ENCODE peak calls at places on chromosomes 7 and 10, in nine cellular contexts. D is hepatocyte; A is Peyer's patch; C is colonic mucosa; J is K562; R is kidney; B is PC-9; F is uterus; Z is CD8-positive, alpha-beta T cell. U is an unnamed sample. For H3K4me1, the result is how much of the 10 kb centered on the place peaks cover.

GRCh38 chr7:86643478-86644281 is at the start of gene GRM3:
- DNase-seq in D (peak), A (no peak), C (no peak), J (peak), R (peak), B (peak), F (no peak), Z (no peak), U (no peak)

GRCh38 chr10:70440296-70441160 is 953 bp downstream of the NODAL start:
- DNase-seq in D (no peak), A (no peak), C (no peak), J (no peak), R (peak), B (no peak), F (no peak), Z (no peak), U (no peak)

GRCh38 chr10:95501203-95502094 is 59.7 kb downstream of the SORBS1 start:
- DNase-seq in D (no peak), A (no peak), C (no peak), J (peak), R (no peak), B (no peak), F (no peak), Z (no peak), U (no peak)

GRCh38 chr10:125013529-125013872 is 71.6 kb downstream of the ZRANB1 start:
- DNase-seq in D (no peak), A (no peak), C (no peak), J (no peak), R (peak), B (no peak), F (no peak), Z (no peak), U (no peak)

GRCh38 chr7:122525355-122525754 is 173.6 kb downstream of the RNF133 start:
- DNase-seq in D (no peak), A (no peak), C (no peak), J (no peak), R (no peak), B (no peak), F (no peak), Z (no peak), U (no peak)

GRCh38 chr10:77163670-77164348 is 473.8 kb downstream of the KCNMA1 start:
- DNase-seq in D (peak), A (no peak), C (peak), J (peak), R (no peak), B (peak), F (peak), Z (no peak), U (peak)

GRCh38 chr7:44307905-44308740 is 17.3 kb downstream of the CAMK2B start:
- DNase-seq in D (no peak), A (no peak), C (peak), J (no peak), R (no peak), B (no peak), F (no peak), Z (peak), U (peak)

GRCh38 chr10:69449841-69450240 is 1.4 kb upstream of the TSPAN15 start:
- DNase-seq in D (peak), A (peak), C (peak), J (peak), R (no peak), B (peak), F (no peak), Z (no peak), U (peak)

GRCh38 chr7:143396182-143396581 is 12.5 kb downstream of the EPHA1 start:
- DNase-seq in D (no peak), A (no peak), C (no peak), J (no peak), R (no peak), B (no peak), F (no peak), Z (no peak), U (no peak)

GRCh38 chr7:116298576-116298975 is 88.2 kb downstream of the TES start:
- DNase-seq in D (no peak), A (no peak), C (no peak), J (no peak), R (no peak), B (no peak), F (no peak), Z (no peak), U (no peak)

GRCh38 chr10:126252884-126253612 is 135.2 kb downstream of the ADAM12 start:
- DNase-seq in D (peak), A (no peak), C (no peak), J (peak), R (no peak), B (peak), F (peak), Z (no peak), U (peak)

GRCh38 chr7:107742678-107743566 is 1.0 kb upstream of the CBLL1 start:
- DNase-seq in D (peak), A (peak), C (peak), J (no peak), R (peak), B (no peak), F (no peak), Z (no peak), U (no peak)

GRCh38 chr7:88151119-88151790 is 68.6 kb downstream of the SRI start:
- DNase-seq in D (no peak), A (no peak), C (no peak), J (no peak), R (no peak), B (no peak), F (no peak), Z (no peak), U (no peak)

GRCh38 chr7:155652156-155653124 is 8.0 kb downstream of the RBM33 start:
- DNase-seq in D (no peak), A (no peak), C (no peak), J (no peak), R (no peak), B (no peak), F (no peak), Z (no peak), U (no peak)

GRCh38 chr7:151762501-151763245 is 114.2 kb downstream of the PRKAG2 start:
- DNase-seq in D (no peak), A (no peak), C (no peak), J (no peak), R (no peak), B (no peak), F (no peak), Z (no peak), U (no peak)

GRCh38 chr10:112176543-112176942 is 7.0 kb downstream of the GPAM start:
- DNase-seq in D (no peak), A (no peak), C (no peak), J (no peak), R (no peak), B (no peak), F (no peak), Z (no peak), U (no peak)

GRCh38 chr10:3094565-3095168 is 27.3 kb downstream of the PFKP start:
- DNase-seq in D (no peak), A (no peak), C (no peak), J (peak), R (peak), B (no peak), F (no peak), Z (no peak), U (no peak)
- H3K4me1 ChIP-seq in D (under half), A (under half), C (under half), J (under half), R (under half), B (half or more), F (under half), Z (under half), U (half or more)

GRCh38 chr10:100827819-100828743 is 82.7 kb downstream of the PAX2 start:
- DNase-seq in D (peak), A (peak), C (peak), J (peak), R (no peak), B (peak), F (no peak), Z (peak), U (peak)

GRCh38 chr10:100829933-100830727 is 82.6 kb upstream of the SLF2 start:
- DNase-seq in D (no peak), A (no peak), C (no peak), J (no peak), R (no peak), B (no peak), F (no peak), Z (no peak), U (no peak)

GRCh38 chr10:100829103-100829870 is 83.5 kb upstream of the SLF2 start:
- DNase-seq in D (no peak), A (no peak), C (no peak), J (no peak), R (no peak), B (no peak), F (no peak), Z (no peak), U (no peak)

GRCh38 chr10:100826983-100827818 is 81.8 kb downstream of the PAX2 start:
- DNase-seq in D (peak), A (peak), C (peak), J (no peak), R (peak), B (no peak), F (no peak), Z (peak), U (no peak)

DNA sequence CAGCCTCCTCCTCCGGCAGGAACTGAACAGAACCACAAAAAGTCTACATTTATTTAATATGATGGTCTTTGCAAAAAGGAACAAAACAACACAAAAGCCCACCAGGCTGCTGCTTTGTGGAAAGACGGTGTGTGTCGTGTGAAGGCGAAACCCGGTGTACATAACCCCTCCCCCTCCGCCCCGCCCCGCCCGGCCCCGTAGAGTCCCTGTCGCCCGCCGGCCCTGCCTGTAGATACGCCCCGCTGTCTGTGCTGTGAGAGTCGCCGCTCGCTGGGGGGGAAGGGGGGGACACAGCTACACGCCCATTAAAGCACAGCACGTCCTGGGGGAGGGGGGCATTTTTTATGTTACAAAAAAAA is 83.3 kb downstream of the PAX2 start:
- DNase-seq in D (peak), A (peak), C (no peak), J (peak), R (no peak), B (no peak), F (no peak), Z (peak), U (no peak)
- H3K4me3 ChIP-seq in D (no peak), A (peak), C (peak), J (no peak), R (no peak), B (no peak), F (peak), Z (peak), U (peak)

GRCh38 chr10:131167036-131167860 is 144.3 kb downstream of the TCERG1L start:
- DNase-seq in D (no peak), A (no peak), C (no peak), J (no peak), R (no peak), B (no peak), F (no peak), Z (peak), U (peak)

GRCh38 chr10:131169146-131169545 is 142.4 kb downstream of the TCERG1L start:
- DNase-seq in D (no peak), A (no peak), C (no peak), J (no peak), R (no peak), B (no peak), F (no peak), Z (peak), U (no peak)

GRCh38 chr10:131168238-131168875 is 143.2 kb downstream of the TCERG1L start:
- DNase-seq in D (no peak), A (no peak), C (no peak), J (no peak), R (no peak), B (no peak), F (no peak), Z (peak), U (no peak)

GRCh38 chr10:131172433-131172832 is 139.1 kb downstream of the TCERG1L start:
- DNase-seq in D (no peak), A (no peak), C (no peak), J (no peak), R (peak), B (no peak), F (no peak), Z (peak), U (no peak)

DNA sequence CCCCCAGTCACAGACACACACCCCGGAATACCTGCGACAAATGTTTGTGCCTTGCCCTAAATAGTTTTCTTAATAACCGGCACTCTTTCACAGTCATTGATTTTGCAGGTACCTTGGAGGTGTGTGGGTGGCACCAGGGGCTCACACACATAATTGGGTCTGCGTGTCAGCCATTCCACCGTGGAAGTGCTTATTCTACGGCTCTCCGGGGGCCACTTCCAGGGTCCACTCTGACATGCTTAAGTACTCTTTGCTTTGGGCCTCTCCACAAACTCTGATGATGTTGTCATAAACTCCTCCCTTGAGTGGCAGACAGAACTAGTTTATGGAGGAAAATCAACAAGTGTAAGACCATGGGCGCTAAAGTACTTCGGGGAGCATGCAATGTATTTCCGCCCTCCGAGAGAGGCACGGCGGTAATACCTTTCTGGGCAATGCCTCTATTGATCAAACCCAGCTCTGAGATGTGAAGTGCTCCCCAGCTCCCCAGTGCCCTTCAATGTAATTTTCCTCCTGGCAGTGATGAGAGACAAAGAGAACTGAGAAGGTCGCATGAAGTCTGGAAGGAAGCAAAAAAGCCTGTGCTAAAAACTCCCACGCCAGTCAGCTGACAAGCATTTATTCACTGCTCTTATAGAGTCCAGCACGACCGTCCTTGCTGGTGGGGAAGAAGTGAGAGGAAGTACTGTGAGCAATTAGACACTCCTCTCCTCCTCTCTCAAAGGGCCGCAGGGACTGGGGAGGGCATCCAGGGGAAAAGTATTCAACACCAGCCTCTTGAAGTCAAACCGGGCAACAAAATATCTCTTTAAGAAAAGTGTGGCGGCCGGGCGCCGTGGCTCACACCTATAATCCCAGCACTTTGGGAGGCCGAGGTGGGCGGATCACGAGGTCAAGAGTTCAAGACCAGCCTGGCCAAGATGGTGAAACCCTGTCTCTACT is 141.2 kb downstream of the TCERG1L start:
- DNase-seq in D (no peak), A (no peak), C (no peak), J (no peak), R (peak), B (no peak), F (no peak), Z (peak), U (no peak)
- H3K4me1 ChIP-seq in D (under half), A (under half), C (under half), J (under half), R (under half), B (under half), F (under half), Z (under half), U (under half)

GRCh38 chr10:56623064-56623463 is 262.0 kb upstream of the ZWINT start:
- DNase-seq in D (no peak), A (no peak), C (no peak), J (no peak), R (no peak), B (no peak), F (no peak), Z (no peak), U (no peak)

GRCh38 chr10:56624082-56624481 is 263.0 kb upstream of the ZWINT start:
- DNase-seq in D (no peak), A (no peak), C (no peak), J (no peak), R (no peak), B (no peak), F (no peak), Z (no peak), U (no peak)

DNA sequence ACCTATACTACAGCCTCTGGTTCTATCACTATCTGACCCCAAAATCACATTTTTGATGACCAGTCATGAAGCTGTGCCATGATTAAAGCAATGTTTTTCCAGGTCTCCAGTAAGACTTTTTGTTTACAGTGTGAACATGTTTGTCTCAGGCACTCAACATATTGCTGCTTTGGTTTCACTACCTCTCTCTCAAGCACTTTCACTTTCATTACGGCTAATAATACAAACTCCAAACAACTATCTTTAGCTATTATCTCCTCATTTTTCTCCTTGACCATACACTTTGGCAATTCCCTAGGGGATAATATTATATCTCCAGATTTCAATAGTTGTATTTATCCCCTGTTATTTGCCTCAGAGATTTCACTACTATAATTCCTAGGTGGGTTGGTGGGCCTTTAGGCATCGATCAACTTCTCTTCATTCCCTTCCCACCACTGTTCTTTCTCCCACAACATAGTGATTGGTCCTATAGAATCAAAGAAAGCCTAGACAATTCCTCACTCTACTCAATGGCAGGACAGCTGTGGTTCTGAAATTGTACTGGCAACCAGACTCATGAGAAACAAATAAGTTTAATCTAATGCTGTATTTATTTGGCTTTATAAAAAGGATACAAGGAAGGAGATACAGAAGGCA is 261.4 kb upstream of the ZWINT start:
- DNase-seq in D (no peak), A (no peak), C (no peak), J (no peak), R (no peak), B (no peak), F (no peak), Z (no peak), U (no peak)
- H3K4me3 ChIP-seq in D (no peak), A (no peak), C (no peak), J (no peak), R (peak), B (peak), F (peak), Z (no peak), U (no peak)

GRCh38 chr10:132722980-132723970 is 62.7 kb downstream of the NKX6-2 start:
- DNase-seq in D (no peak), A (no peak), C (no peak), J (no peak), R (no peak), B (no peak), F (no peak), Z (no peak), U (no peak)
- H3K4me1 ChIP-seq in D (under half), A (under half), C (under half), J (under half), R (under half), B (under half), F (under half), Z (under half), U (under half)

DNA sequence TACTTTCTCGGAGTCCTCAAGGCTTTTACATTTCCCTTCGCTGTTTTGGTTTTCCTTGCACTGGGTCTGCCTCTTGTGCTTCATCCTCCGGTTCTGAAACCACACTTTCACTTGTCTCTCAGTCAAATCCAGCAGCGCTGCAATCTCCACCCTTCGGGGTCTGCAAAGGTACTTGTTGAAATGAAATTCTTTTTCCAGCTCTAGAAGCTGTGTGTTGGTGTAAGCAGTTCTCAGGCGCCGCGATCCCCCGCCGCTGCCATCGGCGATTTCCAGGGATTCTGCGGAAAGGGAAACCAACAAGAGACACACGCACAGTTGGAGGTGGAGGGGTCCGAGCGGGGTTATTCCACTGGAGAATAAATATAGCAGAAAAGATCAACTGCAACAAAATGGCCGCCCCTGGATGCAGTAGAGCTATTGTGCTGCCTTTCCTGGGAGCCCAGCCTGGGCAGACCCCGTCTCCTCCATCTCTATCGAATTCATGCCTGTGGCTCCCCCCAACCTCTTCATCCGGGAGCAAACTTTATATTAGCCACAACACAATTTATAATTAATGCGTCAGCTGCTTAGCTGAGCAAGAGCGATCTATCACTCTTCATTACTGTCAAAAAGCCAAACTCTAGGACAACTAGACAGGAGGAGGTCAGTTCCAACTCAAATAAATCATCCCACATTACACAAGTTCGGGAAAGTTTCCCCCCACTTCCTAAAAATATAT is 1.1 kb downstream of the HOXA2 start:
- DNase-seq in D (no peak), A (no peak), C (peak), J (no peak), R (no peak), B (no peak), F (no peak), Z (no peak), U (no peak)
- H3K4me3 ChIP-seq in D (no peak), A (peak), C (peak), J (no peak), R (peak), B (no peak), F (no peak), Z (no peak), U (no peak)

GRCh38 chr10:3808689-3809199 is 23.7 kb upstream of the KLF6 start:
- DNase-seq in D (no peak), A (no peak), C (no peak), J (no peak), R (no peak), B (no peak), F (no peak), Z (no peak), U (no peak)

GRCh38 chr10:3812141-3812540 is 27.1 kb upstream of the KLF6 start:
- DNase-seq in D (no peak), A (no peak), C (no peak), J (no peak), R (no peak), B (no peak), F (no peak), Z (no peak), U (no peak)

GRCh38 chr10:3813267-3813666 is 28.3 kb upstream of the KLF6 start:
- DNase-seq in D (no peak), A (no peak), C (no peak), J (no peak), R (no peak), B (no peak), F (no peak), Z (no peak), U (no peak)

GRCh38 chr10:3813986-3814831 is 29.2 kb upstream of the KLF6 start:
- DNase-seq in D (no peak), A (no peak), C (no peak), J (no peak), R (no peak), B (no peak), F (no peak), Z (no peak), U (no peak)

GRCh38 chr10:3811331-3811870 is 26.4 kb upstream of the KLF6 start:
- DNase-seq in D (peak), A (peak), C (no peak), J (no peak), R (no peak), B (no peak), F (no peak), Z (no peak), U (peak)
- H3K4me1 ChIP-seq in D (under half), A (under half), C (under half), J (half or more), R (under half), B (half or more), F (under half), Z (half or more), U (half or more)

GRCh38 chr7:17105701-17106100 is 192.8 kb upstream of the AHR start:
- DNase-seq in D (no peak), A (no peak), C (no peak), J (no peak), R (no peak), B (no peak), F (no peak), Z (no peak), U (no peak)
- H3K4me3 ChIP-seq in D (no peak), A (no peak), C (no peak), J (no peak), R (no peak), B (no peak), F (no peak), Z (no peak), U (no peak)

GRCh38 chr7:24910551-24911212 is 69.3 kb downstream of the OSBPL3 start:
- DNase-seq in D (no peak), A (no peak), C (no peak), J (no peak), R (no peak), B (no peak), F (no peak), Z (no peak), U (no peak)
- H3K4me1 ChIP-seq in D (under half), A (under half), C (under half), J (half or more), R (under half), B (under half), F (under half), Z (half or more), U (under half)

U was measured in SJSA1.